ENCODE peak calls at places on chromosomes 12 and 14, in four cellular contexts. One of them, this sample, is unnamed.

GRCh38 chr12:118212627-118213026 is 76.7 kb downstream of the PEBP1 start:
- DNase-seq in progenitor cell of endocrine pancreas: no peak
- DNase-seq in retinal pigment epithelial cell: no peak
- DNase-seq in iris pigment epithelial cell: no peak
- DNase-seq in this sample: no peak

GRCh38 chr14:60710506-60710905 is 13.6 kb downstream of the SIX4 start:
- DNase-seq in progenitor cell of endocrine pancreas: no peak
- DNase-seq in retinal pigment epithelial cell: no peak
- DNase-seq in iris pigment epithelial cell: no peak
- DNase-seq in this sample: no peak

GRCh38 chr12:124519741-124520140 is 47.7 kb downstream of the NCOR2 start:
- DNase-seq in progenitor cell of endocrine pancreas: no peak
- DNase-seq in retinal pigment epithelial cell: no peak
- DNase-seq in iris pigment epithelial cell: no peak
- DNase-seq in this sample: no peak

GRCh38 chr12:132196038-132196872 is 52.0 kb downstream of the NOC4L start:
- DNase-seq in progenitor cell of endocrine pancreas: no peak
- DNase-seq in retinal pigment epithelial cell: no peak
- DNase-seq in iris pigment epithelial cell: peak; percentile 6
- DNase-seq in this sample: peak; percentile 49

GRCh38 chr14:85459361-85459760 is 70.6 kb upstream of the FLRT2 start:
- DNase-seq in progenitor cell of endocrine pancreas: no peak
- DNase-seq in retinal pigment epithelial cell: no peak
- DNase-seq in iris pigment epithelial cell: peak; percentile 53
- DNase-seq in this sample: no peak

GRCh38 chr12:105317453-105317852 is 13.0 kb upstream of the C12orf75 start:
- DNase-seq in progenitor cell of endocrine pancreas: no peak
- DNase-seq in retinal pigment epithelial cell: no peak
- DNase-seq in iris pigment epithelial cell: peak; percentile 74
- DNase-seq in this sample: no peak

GRCh38 chr12:98797200-98797599 is 152.1 kb downstream of the APAF1 start:
- DNase-seq in progenitor cell of endocrine pancreas: no peak
- DNase-seq in retinal pigment epithelial cell: no peak
- DNase-seq in iris pigment epithelial cell: no peak
- DNase-seq in this sample: no peak

GRCh38 chr14:95885866-95886265 is 9.2 kb downstream of the TUNAR start:
- DNase-seq in progenitor cell of endocrine pancreas: no peak
- DNase-seq in retinal pigment epithelial cell: no peak
- DNase-seq in iris pigment epithelial cell: no peak
- DNase-seq in this sample: no peak

GRCh38 chr12:42617622-42618021 is 28.1 kb upstream of the PRICKLE1 start:
- DNase-seq in progenitor cell of endocrine pancreas: no peak
- DNase-seq in retinal pigment epithelial cell: no peak
- DNase-seq in iris pigment epithelial cell: no peak
- DNase-seq in this sample: no peak

GRCh38 chr14:97179573-97179972 is 382.4 kb downstream of the VRK1 start:
- DNase-seq in progenitor cell of endocrine pancreas: no peak
- DNase-seq in retinal pigment epithelial cell: no peak
- DNase-seq in iris pigment epithelial cell: no peak
- DNase-seq in this sample: no peak

GRCh38 chr14:32913725-32914124 is 25.0 kb upstream of the NPAS3 start:
- DNase-seq in progenitor cell of endocrine pancreas: no peak
- DNase-seq in retinal pigment epithelial cell: no peak
- DNase-seq in iris pigment epithelial cell: peak; percentile 58
- DNase-seq in this sample: no peak

GRCh38 chr12:7155471-7156034 is 25.4 kb downstream of the CLSTN3 start:
- DNase-seq in progenitor cell of endocrine pancreas: no peak
- DNase-seq in retinal pigment epithelial cell: no peak
- DNase-seq in iris pigment epithelial cell: no peak
- DNase-seq in this sample: no peak

GRCh38 chr14:62001988-62002387 is 239.8 kb downstream of the SNAPC1 start:
- DNase-seq in progenitor cell of endocrine pancreas: no peak
- DNase-seq in retinal pigment epithelial cell: no peak
- DNase-seq in iris pigment epithelial cell: no peak
- DNase-seq in this sample: no peak

GRCh38 chr12:12899530-12900380 is 8.4 kb downstream of the GPRC5A start:
- DNase-seq in progenitor cell of endocrine pancreas: no peak
- DNase-seq in retinal pigment epithelial cell: peak; percentile 79
- DNase-seq in iris pigment epithelial cell: peak; percentile 98
- DNase-seq in this sample: no peak

GRCh38 chr14:101237241-101237616 is 324.1 kb upstream of the DIO3 start:
- DNase-seq in progenitor cell of endocrine pancreas: no peak
- DNase-seq in retinal pigment epithelial cell: no peak
- DNase-seq in iris pigment epithelial cell: no peak
- DNase-seq in this sample: no peak

GRCh38 chr12:41439134-41439533 is 251.0 kb downstream of the PDZRN4 start:
- DNase-seq in progenitor cell of endocrine pancreas: no peak
- DNase-seq in retinal pigment epithelial cell: no peak
- DNase-seq in iris pigment epithelial cell: no peak
- DNase-seq in this sample: no peak

GRCh38 chr14:102363182-102363952 is 626 bp downstream of the TECPR2 start:
- DNase-seq in progenitor cell of endocrine pancreas: no peak
- DNase-seq in retinal pigment epithelial cell: no peak
- DNase-seq in iris pigment epithelial cell: peak; percentile 27
- DNase-seq in this sample: peak; percentile 46

GRCh38 chr12:57813111-57813970 is 5.2 kb downstream of the AVIL start:
- DNase-seq in progenitor cell of endocrine pancreas: no peak
- DNase-seq in retinal pigment epithelial cell: no peak
- DNase-seq in iris pigment epithelial cell: peak; percentile 33
- DNase-seq in this sample: no peak

GRCh38 chr12:111409403-111410228 is 3.9 kb downstream of the SH2B3 start:
- DNase-seq in progenitor cell of endocrine pancreas: no peak
- DNase-seq in retinal pigment epithelial cell: no peak
- DNase-seq in iris pigment epithelial cell: peak; percentile 55
- DNase-seq in this sample: no peak

GRCh38 chr14:67413806-67414769 is 2.1 kb upstream of the PLEK2 start:
- DNase-seq in progenitor cell of endocrine pancreas: no peak
- DNase-seq in retinal pigment epithelial cell: no peak
- DNase-seq in iris pigment epithelial cell: peak; percentile 76
- DNase-seq in this sample: no peak

GRCh38 chr14:95915326-95915725 is 38.7 kb downstream of the TUNAR start:
- DNase-seq in progenitor cell of endocrine pancreas: no peak
- DNase-seq in retinal pigment epithelial cell: no peak
- DNase-seq in iris pigment epithelial cell: no peak
- DNase-seq in this sample: peak; percentile 37

GRCh38 chr12:53456654-53457366 is 4.9 kb downstream of the PCBP2 start:
- DNase-seq in progenitor cell of endocrine pancreas: no peak
- DNase-seq in retinal pigment epithelial cell: no peak
- DNase-seq in iris pigment epithelial cell: no peak
- DNase-seq in this sample: no peak

GRCh38 chr14:51604078-51604477 is 47.6 kb upstream of the FRMD6 start:
- DNase-seq in progenitor cell of endocrine pancreas: no peak
- DNase-seq in retinal pigment epithelial cell: no peak
- DNase-seq in iris pigment epithelial cell: peak; percentile 91
- DNase-seq in this sample: no peak

GRCh38 chr12:66017736-66018135 is 112.8 kb downstream of the LLPH start:
- DNase-seq in progenitor cell of endocrine pancreas: no peak
- DNase-seq in retinal pigment epithelial cell: no peak
- DNase-seq in iris pigment epithelial cell: no peak
- DNase-seq in this sample: no peak

GRCh38 chr14:61171687-61172086 is 109.5 kb downstream of the TMEM30B start:
- DNase-seq in progenitor cell of endocrine pancreas: no peak
- DNase-seq in retinal pigment epithelial cell: no peak
- DNase-seq in iris pigment epithelial cell: no peak
- DNase-seq in this sample: no peak

GRCh38 chr14:103889313-103890051 is 38.8 kb upstream of the TDRD9 start:
- DNase-seq in progenitor cell of endocrine pancreas: no peak
- DNase-seq in retinal pigment epithelial cell: no peak
- DNase-seq in iris pigment epithelial cell: no peak
- DNase-seq in this sample: no peak

GRCh38 chr12:47267571-47267970 is 187.8 kb upstream of the AMIGO2 start:
- DNase-seq in progenitor cell of endocrine pancreas: no peak
- DNase-seq in retinal pigment epithelial cell: no peak
- DNase-seq in iris pigment epithelial cell: no peak
- DNase-seq in this sample: no peak

GRCh38 chr14:77761205-77761931 is 412 bp upstream of the SNW1 start:
- DNase-seq in progenitor cell of endocrine pancreas: no peak
- DNase-seq in retinal pigment epithelial cell: no peak
- DNase-seq in iris pigment epithelial cell: peak; percentile 95
- DNase-seq in this sample: peak; percentile 57

GRCh38 chr14:22883191-22883976 is at the start of gene REM2:
- DNase-seq in progenitor cell of endocrine pancreas: peak; percentile 28
- DNase-seq in retinal pigment epithelial cell: no peak
- DNase-seq in iris pigment epithelial cell: no peak
- DNase-seq in this sample: peak; percentile 64

GRCh38 chr12:27193106-27193505 is 51.0 kb upstream of the STK38L start:
- DNase-seq in progenitor cell of endocrine pancreas: no peak
- DNase-seq in retinal pigment epithelial cell: no peak
- DNase-seq in iris pigment epithelial cell: peak; percentile 75
- DNase-seq in this sample: no peak

GRCh38 chr12:96493101-96493500 is 3.7 kb downstream of the CFAP54 start:
- DNase-seq in progenitor cell of endocrine pancreas: no peak
- DNase-seq in retinal pigment epithelial cell: no peak
- DNase-seq in iris pigment epithelial cell: peak; percentile 88
- DNase-seq in this sample: no peak

GRCh38 chr12:46292754-46293402 is 24.0 kb upstream of the SLC38A1 start:
- DNase-seq in progenitor cell of endocrine pancreas: no peak
- DNase-seq in retinal pigment epithelial cell: no peak
- DNase-seq in iris pigment epithelial cell: peak; percentile 4
- DNase-seq in this sample: no peak

GRCh38 chr14:67526676-67527459 is 6.2 kb upstream of the PLEKHH1 start:
- DNase-seq in progenitor cell of endocrine pancreas: no peak
- DNase-seq in retinal pigment epithelial cell: no peak
- DNase-seq in iris pigment epithelial cell: peak; percentile 57
- DNase-seq in this sample: peak; percentile 68

GRCh38 chr12:89939468-89940215 is 231.0 kb upstream of the ATP2B1 start:
- DNase-seq in progenitor cell of endocrine pancreas: no peak
- DNase-seq in retinal pigment epithelial cell: no peak
- DNase-seq in iris pigment epithelial cell: peak; percentile 18
- DNase-seq in this sample: no peak

This sample was measured in neural progenitor cell.